ENCODE peak calls at places on chromosomes 12 and 14, in seven cellular contexts. D is transverse colon, C is cardiac muscle cell, F is endodermal cell, P is MM.1S, J is spleen, Y is adrenal gland. K is an unnamed sample.

GRCh38 chr12:74129702-74130101 is 407.9 kb upstream of the ATXN7L3B start:
- DNase-seq in P (no peak), F (no peak), J (no peak), C (no peak), D (no peak), Y (no peak), K (no peak)

GRCh38 chr14:52951730-52952481 is 1.1 kb upstream of the FERMT2 start:
- DNase-seq in J (no peak), C (peak), P (no peak), Y (peak), F (peak), D (peak), K (no peak)

GRCh38 chr12:89060133-89060532 is 292.2 kb downstream of the DUSP6 start:
- DNase-seq in P (no peak), D (no peak), Y (no peak), C (no peak), F (no peak), J (no peak), K (no peak)

GRCh38 chr14:47389520-47389919 is 285.9 kb downstream of the MDGA2 start:
- DNase-seq in Y (no peak), D (no peak), J (no peak), C (peak), P (no peak), F (peak), K (no peak)

GRCh38 chr12:6047249-6048227 is 76.9 kb downstream of the VWF start:
- DNase-seq in D (no peak), J (peak), Y (no peak), C (no peak), P (no peak), F (no peak), K (no peak)

GRCh38 chr14:36020120-36021029 is 156.1 kb downstream of the PTCSC3 start:
- DNase-seq in D (no peak), Y (no peak), F (no peak), J (no peak), C (no peak), P (no peak), K (no peak)

GRCh38 chr12:130574402-130574801 is 141.7 kb downstream of the RIMBP2 start:
- DNase-seq in J (no peak), Y (no peak), C (no peak), F (peak), D (no peak), P (no peak), K (no peak)

GRCh38 chr14:105498430-105499255 is 7.6 kb downstream of the TEDC1 start:
- DNase-seq in J (no peak), D (no peak), Y (no peak), P (no peak), C (no peak), F (no peak), K (peak)

GRCh38 chr14:64929003-64929337 is 13.6 kb downstream of the GPX2 start:
- DNase-seq in J (no peak), C (no peak), F (no peak), P (no peak), D (no peak), Y (no peak), K (no peak)

GRCh38 chr14:57487771-57488170 is 5.9 kb downstream of the CCDC198 start:
- DNase-seq in Y (no peak), P (no peak), F (no peak), C (no peak), D (no peak), J (no peak), K (no peak)

GRCh38 chr12:14239350-14239934 is 126.0 kb upstream of the ATF7IP start:
- DNase-seq in Y (peak), P (peak), J (no peak), D (no peak), F (peak), C (peak), K (no peak)

GRCh38 chr14:55537782-55538181 is 42.2 kb upstream of the KTN1 start:
- DNase-seq in D (no peak), Y (no peak), F (no peak), P (no peak), J (no peak), C (no peak), K (no peak)

GRCh38 chr12:99619389-99620158 is 28.0 kb upstream of the GARIN6 start:
- DNase-seq in P (peak), D (no peak), F (peak), J (no peak), Y (no peak), C (peak), K (no peak)

GRCh38 chr12:74541074-74541473 is 3.4 kb downstream of the ATXN7L3B start:
- DNase-seq in J (no peak), P (no peak), C (no peak), Y (no peak), D (no peak), F (peak), K (no peak)

GRCh38 chr12:66066071-66066928 is 64.2 kb downstream of the LLPH start:
- DNase-seq in D (no peak), J (no peak), F (peak), Y (no peak), C (peak), P (peak), K (no peak)

GRCh38 chr12:90677552-90677951 is 277.4 kb downstream of the CCER1 start:
- DNase-seq in J (no peak), P (no peak), C (no peak), D (no peak), Y (no peak), F (no peak), K (no peak)

GRCh38 chr14:90582166-90582565 is 185.3 kb downstream of the CALM1 start:
- DNase-seq in J (no peak), P (no peak), D (no peak), F (no peak), Y (no peak), C (no peak), K (peak)

GRCh38 chr12:106248849-106249371 is 1.1 kb upstream of the CKAP4 start:
- DNase-seq in Y (no peak), J (peak), C (no peak), D (peak), F (peak), P (peak), K (no peak)

GRCh38 chr12:18439541-18439940 is 178.2 kb downstream of the PIK3C2G start:
- DNase-seq in D (no peak), F (no peak), Y (no peak), P (no peak), J (no peak), C (no peak), K (no peak)

GRCh38 chr14:100028990-100029677 is 36.1 kb upstream of the EVL start:
- DNase-seq in F (no peak), C (no peak), P (no peak), Y (no peak), D (no peak), J (no peak), K (no peak)

GRCh38 chr12:100184549-100184948 is 16.1 kb upstream of the ACTR6 start:
- DNase-seq in Y (no peak), D (no peak), J (no peak), F (no peak), P (no peak), C (no peak), K (no peak)

GRCh38 chr14:80223696-80224465 is 12.6 kb upstream of the DIO2 start:
- DNase-seq in C (no peak), P (no peak), D (no peak), F (no peak), Y (no peak), J (no peak), K (no peak)

GRCh38 chr12:53122961-53123468 is 19.7 kb downstream of the SOAT2 start:
- DNase-seq in P (no peak), F (no peak), C (no peak), D (no peak), J (no peak), Y (no peak), K (no peak)

GRCh38 chr12:45122776-45123380 is 72.0 kb upstream of the DBX2 start:
- DNase-seq in F (peak), D (no peak), J (no peak), P (peak), C (peak), Y (no peak), K (no peak)

GRCh38 chr14:31271648-31272047 is 64.1 kb upstream of the HECTD1 start:
- DNase-seq in Y (no peak), D (no peak), J (no peak), F (no peak), C (no peak), P (no peak), K (no peak)

GRCh38 chr14:31266437-31267331 is 59.1 kb upstream of the HECTD1 start:
- DNase-seq in F (no peak), J (no peak), Y (no peak), P (no peak), D (no peak), C (no peak), K (no peak)

GRCh38 chr14:31268216-31268615 is 60.6 kb upstream of the HECTD1 start:
- DNase-seq in C (no peak), D (no peak), Y (no peak), F (no peak), J (no peak), P (no peak), K (no peak)

GRCh38 chr14:31269599-31270195 is 62.1 kb upstream of the HECTD1 start:
- DNase-seq in J (no peak), F (no peak), C (no peak), D (no peak), Y (no peak), P (no peak), K (no peak)

DNA sequence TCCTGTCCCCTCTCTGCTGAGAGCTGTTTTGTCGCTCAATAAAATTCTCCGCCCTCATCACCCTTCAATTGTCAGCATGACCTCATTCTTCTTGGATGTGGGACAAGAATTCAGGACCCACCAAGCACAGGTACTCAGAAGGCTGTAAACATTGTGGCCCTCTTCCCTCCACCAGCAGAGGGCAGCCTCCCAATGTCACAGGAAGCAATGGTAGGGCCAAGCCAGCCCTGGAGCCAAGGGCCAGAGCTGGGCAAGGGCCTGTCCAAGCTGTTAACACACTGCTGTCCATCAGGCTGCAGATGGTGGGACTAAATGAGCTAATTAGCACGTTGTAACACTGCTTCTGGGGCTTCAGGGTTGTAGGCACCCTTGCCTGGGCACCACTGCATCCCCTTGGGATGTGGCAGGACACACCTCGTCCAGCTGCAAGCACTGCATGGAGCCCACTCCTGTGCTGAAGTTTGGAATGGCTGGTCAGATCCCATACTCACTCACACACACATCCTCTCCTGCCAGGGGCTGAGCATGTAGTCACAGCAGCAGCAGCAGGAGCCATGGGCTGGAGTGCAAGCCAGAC is 62.7 kb upstream of the HECTD1 start:
- DNase-seq in C (no peak), P (peak), D (peak), F (peak), Y (no peak), J (no peak), K (peak)
- TF ChIP-seq CTCF in C (no peak), P (peak), D (no peak), F (peak), Y (no peak), J (no peak), K (peak)

GRCh38 chr14:81388236-81388801 is 11.8 kb downstream of the STON2 start:
- DNase-seq in J (no peak), Y (no peak), D (no peak), P (no peak), F (no peak), C (no peak), K (no peak)

GRCh38 chr14:81394739-81395138 is 5.4 kb downstream of the STON2 start:
- DNase-seq in Y (no peak), D (no peak), C (no peak), P (no peak), J (no peak), F (no peak), K (no peak)

GRCh38 chr14:81392976-81393643 is 7.0 kb downstream of the STON2 start:
- DNase-seq in F (no peak), Y (no peak), D (no peak), C (no peak), J (peak), P (no peak), K (no peak)

GRCh38 chr14:81392052-81392451 is 8.1 kb downstream of the STON2 start:
- DNase-seq in C (no peak), D (no peak), F (no peak), Y (no peak), P (no peak), J (no peak), K (no peak)

GRCh38 chr14:81390706-81391105 is 9.4 kb downstream of the STON2 start:
- DNase-seq in Y (no peak), F (no peak), P (peak), J (no peak), C (no peak), D (no peak), K (no peak)
- H3K4me3 ChIP-seq in Y (no peak), F (no peak), P (no peak), J (no peak), C (no peak), D (no peak), K (no peak)

DNA sequence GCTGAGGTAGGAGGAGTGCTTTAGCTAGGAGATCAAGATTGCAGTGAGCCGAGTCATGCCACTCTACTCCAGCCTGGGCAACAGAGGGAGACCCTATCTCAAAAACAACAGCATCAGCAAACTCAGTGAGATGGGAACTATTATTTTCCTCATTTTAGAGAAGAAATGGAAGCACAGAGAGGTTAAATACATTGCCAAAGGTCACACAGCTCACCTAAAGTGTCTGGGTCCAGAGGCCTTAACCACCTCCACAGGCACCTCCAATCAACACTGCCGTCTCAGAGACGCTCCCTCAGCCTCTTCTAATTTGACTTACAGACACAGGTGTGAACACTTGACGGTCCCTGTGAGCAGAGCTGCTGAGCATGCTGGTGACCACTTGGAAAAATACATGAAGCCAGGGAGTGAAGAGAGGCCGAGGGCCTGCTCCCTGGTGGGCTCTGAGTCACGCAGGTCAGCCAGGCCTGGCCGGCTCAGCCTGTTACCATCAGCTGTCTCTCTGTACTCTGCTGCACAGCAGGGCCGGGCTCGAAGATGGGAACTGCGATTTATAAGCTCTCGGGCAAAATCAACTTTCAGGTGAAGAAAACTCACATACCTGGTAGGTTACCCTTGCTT is 77.5 kb upstream of the RASSF3 start:
- DNase-seq in F (peak), C (no peak), D (no peak), Y (no peak), J (no peak), P (no peak), K (no peak)
- H3K27ac ChIP-seq in F (no peak), C (no peak), D (no peak), Y (no peak), J (no peak), P (peak), K (no peak)

DNA sequence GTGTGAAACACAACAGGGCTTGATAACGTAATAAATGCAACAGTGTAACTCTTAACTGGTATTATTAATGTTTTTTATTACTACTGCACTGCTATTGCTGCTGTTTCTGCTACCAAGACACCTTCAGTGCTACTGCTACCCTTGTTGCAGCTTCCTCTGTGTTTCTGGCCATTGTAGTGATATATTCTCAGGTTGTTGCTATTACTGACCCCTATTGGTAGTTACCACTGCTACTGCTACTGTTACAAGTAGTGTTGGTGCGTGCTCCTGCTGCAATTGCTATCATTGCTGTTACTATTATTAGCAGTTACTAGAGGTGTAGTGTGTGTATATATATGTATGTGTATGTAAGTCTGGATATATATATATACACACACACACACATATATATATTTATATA is 87.2 kb upstream of the PTPRB start:
- DNase-seq in F (no peak), C (peak), J (no peak), P (peak), Y (no peak), D (no peak), K (no peak)
- TF ChIP-seq CTCF in F (peak), C (peak), J (no peak), P (peak), Y (no peak), D (no peak), K (no peak)

GRCh38 chr12:124512667-124513296 is 54.6 kb downstream of the NCOR2 start:
- DNase-seq in Y (peak), C (no peak), J (no peak), D (peak), F (peak), P (no peak), K (peak)
- H3K4me3 ChIP-seq in Y (no peak), C (no peak), J (no peak), D (no peak), F (no peak), P (no peak), K (no peak)

DNA sequence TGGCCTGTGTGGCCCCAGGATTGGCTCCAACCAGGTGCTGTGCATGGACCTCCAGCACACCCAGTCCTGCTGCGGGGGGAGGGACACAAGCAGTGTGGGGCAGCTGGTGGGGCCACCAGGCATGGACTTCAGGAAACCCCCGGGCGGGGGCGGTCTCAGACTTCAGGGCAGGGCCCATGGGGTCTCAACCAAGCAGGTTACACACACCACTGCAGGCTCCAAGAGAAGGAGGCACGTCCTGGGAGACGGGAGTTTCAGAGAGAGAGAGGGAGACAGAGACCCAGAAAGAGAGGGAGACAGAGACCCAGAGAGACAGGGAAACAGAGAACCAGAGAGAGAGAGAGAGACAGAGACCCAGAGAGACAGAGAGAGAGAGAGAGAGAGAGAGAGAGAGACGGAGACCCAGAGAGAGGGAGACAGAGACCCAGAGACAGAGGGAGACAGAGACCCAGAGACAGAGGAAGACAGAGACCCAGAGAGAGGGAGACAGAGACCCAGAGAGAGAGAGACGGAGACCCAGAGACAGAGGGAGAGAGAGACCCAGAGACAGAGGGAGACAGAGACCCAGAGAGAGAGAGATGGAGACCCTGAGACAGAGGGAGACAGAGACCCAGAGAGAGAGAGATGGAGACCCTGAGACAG is 128.9 kb downstream of the NCOR2 start:
- DNase-seq in D (no peak), F (peak), Y (no peak), C (no peak), P (no peak), J (no peak), K (no peak)
- H3K27ac ChIP-seq in D (peak), F (no peak), Y (no peak), C (peak), P (no peak), J (no peak), K (no peak)